ENCODE peak calls at places on chromosomes 12 and 14, in five cellular contexts. J, Z, E, A and B are unnamed samples.

GRCh38 chr14:52951730-52952481 is 1.1 kb upstream of the FERMT2 start:
- DNase-seq in J (peak; percentile 69), Z (peak; percentile 43), E (peak; percentile 64), A (peak; percentile 23), B (peak; percentile 48)

GRCh38 chr14:43754838-43755237 is 752.2 kb downstream of the FSCB start:
- DNase-seq in J (no peak), Z (no peak), E (no peak), A (no peak), B (no peak)

GRCh38 chr14:30440986-30441385 is 118.0 kb upstream of the G2E3 start:
- DNase-seq in J (no peak), Z (no peak), E (no peak), A (no peak), B (no peak)

GRCh38 chr12:74980510-74980909 is 229.1 kb downstream of the KCNC2 start:
- DNase-seq in J (no peak), Z (no peak), E (no peak), A (no peak), B (no peak)

GRCh38 chr14:104393898-104394605 is 185.5 kb upstream of the C14orf180 start:
- DNase-seq in J (no peak), Z (peak; percentile 63), E (peak; percentile 40), A (no peak), B (peak; percentile 56)

GRCh38 chr14:105155681-105156413 is 12.7 kb downstream of the JAG2 start:
- DNase-seq in J (no peak), Z (no peak), E (no peak), A (no peak), B (no peak)

GRCh38 chr12:28885275-28885674 is 263.8 kb upstream of the FAR2 start:
- DNase-seq in J (no peak), Z (no peak), E (no peak), A (no peak), B (no peak)

GRCh38 chr12:46557539-46558373 is 185.2 kb upstream of the SLC38A2 start:
- DNase-seq in J (no peak), Z (no peak), E (no peak), A (no peak), B (no peak)

GRCh38 chr12:82758743-82759142 is 72.0 kb downstream of the TMTC2 start:
- DNase-seq in J (no peak), Z (no peak), E (no peak), A (no peak), B (no peak)

GRCh38 chr12:96101806-96102205 is 66.4 kb upstream of the LTA4H start:
- DNase-seq in J (no peak), Z (no peak), E (no peak), A (no peak), B (no peak)

GRCh38 chr12:109544955-109545531 is 28.3 kb downstream of the MMAB start:
- DNase-seq in J (peak; percentile 77), Z (no peak), E (no peak), A (no peak), B (no peak)

GRCh38 chr12:27179399-27180214 is 64.5 kb upstream of the STK38L start:
- DNase-seq in J (peak; percentile 97), Z (no peak), E (peak; percentile 11), A (no peak), B (no peak)

GRCh38 chr14:22281322-22281977 is 307.6 kb downstream of the DAD1 start:
- DNase-seq in J (no peak), Z (no peak), E (no peak), A (no peak), B (no peak)

GRCh38 chr14:77041837-77042557 is 13.5 kb upstream of the IRF2BPL start:
- DNase-seq in J (no peak), Z (peak; percentile 52), E (peak; percentile 77), A (peak; percentile 69), B (peak; percentile 87)

GRCh38 chr12:630656-631632 is 32.3 kb downstream of the NINJ2 start:
- DNase-seq in J (no peak), Z (peak; percentile 72), E (no peak), A (no peak), B (peak; percentile 50)

GRCh38 chr12:125079943-125080645 is 14.9 kb downstream of the AACS start:
- DNase-seq in J (peak; percentile 89), Z (no peak), E (no peak), A (no peak), B (peak; percentile 77)

GRCh38 chr12:57896139-57896436 is 45.3 kb upstream of the ATP23 start:
- DNase-seq in J (no peak), Z (no peak), E (no peak), A (peak; percentile 65), B (no peak)

GRCh38 chr14:101857226-101857625 is 95.7 kb downstream of the PPP2R5C start:
- DNase-seq in J (no peak), Z (no peak), E (no peak), A (no peak), B (no peak)

GRCh38 chr14:103428732-103429556 is 43.7 kb downstream of the MARK3 start:
- DNase-seq in J (no peak), Z (no peak), E (no peak), A (no peak), B (no peak)

GRCh38 chr12:119649202-119649808 is 18.6 kb upstream of the PRKAB1 start:
- DNase-seq in J (no peak), Z (no peak), E (no peak), A (no peak), B (no peak)

GRCh38 chr12:5047729-5048128 is 4.0 kb downstream of the KCNA5 start:
- DNase-seq in J (no peak), Z (no peak), E (no peak), A (no peak), B (no peak)

GRCh38 chr12:5047094-5047493 is 3.4 kb downstream of the KCNA5 start:
- DNase-seq in J (no peak), Z (no peak), E (no peak), A (no peak), B (peak; percentile 93)

GRCh38 chr12:5040368-5040767 is 3.3 kb upstream of the KCNA5 start:
- DNase-seq in J (no peak), Z (no peak), E (no peak), A (no peak), B (no peak)

GRCh38 chr12:5044420-5045295 is 979 bp downstream of the KCNA5 start:
- DNase-seq in J (no peak), Z (no peak), E (no peak), A (no peak), B (no peak)

DNA sequence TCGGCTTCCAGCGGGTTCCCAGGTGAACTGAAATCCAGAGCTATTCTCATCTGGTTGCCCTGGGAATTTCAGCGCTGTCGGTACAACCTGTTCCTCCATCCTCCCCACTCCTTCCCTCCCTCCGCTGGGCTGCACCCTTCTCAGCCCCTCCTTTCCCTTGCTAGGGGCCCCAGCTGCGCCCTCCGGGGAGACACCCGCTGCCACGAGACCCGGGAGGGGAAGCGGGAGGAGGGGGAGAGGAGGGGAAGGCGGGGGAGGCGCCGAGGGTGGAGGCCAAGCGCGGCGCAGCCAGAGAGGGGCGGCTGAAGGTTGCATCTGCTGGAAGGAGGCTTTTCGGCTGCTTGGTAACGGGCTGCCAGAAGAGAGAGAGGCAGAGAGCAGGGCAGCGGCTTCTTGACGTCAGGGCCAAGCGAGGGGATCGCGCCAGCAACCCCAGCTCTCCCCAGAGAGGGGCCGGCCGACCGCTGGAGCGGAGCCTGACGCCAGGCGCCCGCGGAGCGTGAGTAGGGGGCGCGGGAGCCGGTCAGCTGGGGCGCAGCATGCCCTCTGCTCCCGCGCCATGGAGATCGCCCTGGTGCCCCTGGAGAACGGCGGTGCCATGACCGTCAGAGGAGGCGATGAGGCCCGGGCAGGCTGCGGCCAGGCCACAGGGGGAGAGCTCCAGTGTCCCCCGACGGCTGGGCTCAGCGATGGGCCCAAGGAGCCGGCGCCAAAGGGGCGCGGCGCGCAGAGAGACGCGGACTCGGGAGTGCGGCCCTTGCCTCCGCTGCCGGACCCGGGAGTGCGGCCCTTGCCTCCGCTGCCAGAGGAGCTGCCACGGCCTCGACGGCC is at the start of gene KCNA5:
- DNase-seq in J (no peak), Z (no peak), E (peak; percentile 46), A (peak; percentile 14), B (peak; percentile 32)
- H3K4me3 ChIP-seq in J (no peak within 1 kb of the TSS), Z (peak within 1 kb of the TSS; percentile 36), E (no peak within 1 kb of the TSS), A (no peak within 1 kb of the TSS), B (peak within 1 kb of the TSS; percentile 74)

GRCh38 chr14:26596722-26597030 is 1.2 kb downstream of the NOVA1 start:
- DNase-seq in J (no peak), Z (no peak), E (no peak), A (peak; percentile 12), B (peak; percentile 21)

GRCh38 chr14:26595922-26596721 is 1.7 kb downstream of the NOVA1 start:
- DNase-seq in J (no peak), Z (no peak), E (no peak), A (no peak), B (no peak)

GRCh38 chr14:26598672-26599131 is 869 bp upstream of the NOVA1 start:
- DNase-seq in J (no peak), Z (no peak), E (peak; percentile 5), A (no peak), B (no peak)

GRCh38 chr14:26598081-26598671 is 343 bp upstream of the NOVA1 start:
- DNase-seq in J (peak; percentile 57), Z (peak; percentile 57), E (peak; percentile 86), A (peak; percentile 92), B (peak; percentile 87)

DNA sequence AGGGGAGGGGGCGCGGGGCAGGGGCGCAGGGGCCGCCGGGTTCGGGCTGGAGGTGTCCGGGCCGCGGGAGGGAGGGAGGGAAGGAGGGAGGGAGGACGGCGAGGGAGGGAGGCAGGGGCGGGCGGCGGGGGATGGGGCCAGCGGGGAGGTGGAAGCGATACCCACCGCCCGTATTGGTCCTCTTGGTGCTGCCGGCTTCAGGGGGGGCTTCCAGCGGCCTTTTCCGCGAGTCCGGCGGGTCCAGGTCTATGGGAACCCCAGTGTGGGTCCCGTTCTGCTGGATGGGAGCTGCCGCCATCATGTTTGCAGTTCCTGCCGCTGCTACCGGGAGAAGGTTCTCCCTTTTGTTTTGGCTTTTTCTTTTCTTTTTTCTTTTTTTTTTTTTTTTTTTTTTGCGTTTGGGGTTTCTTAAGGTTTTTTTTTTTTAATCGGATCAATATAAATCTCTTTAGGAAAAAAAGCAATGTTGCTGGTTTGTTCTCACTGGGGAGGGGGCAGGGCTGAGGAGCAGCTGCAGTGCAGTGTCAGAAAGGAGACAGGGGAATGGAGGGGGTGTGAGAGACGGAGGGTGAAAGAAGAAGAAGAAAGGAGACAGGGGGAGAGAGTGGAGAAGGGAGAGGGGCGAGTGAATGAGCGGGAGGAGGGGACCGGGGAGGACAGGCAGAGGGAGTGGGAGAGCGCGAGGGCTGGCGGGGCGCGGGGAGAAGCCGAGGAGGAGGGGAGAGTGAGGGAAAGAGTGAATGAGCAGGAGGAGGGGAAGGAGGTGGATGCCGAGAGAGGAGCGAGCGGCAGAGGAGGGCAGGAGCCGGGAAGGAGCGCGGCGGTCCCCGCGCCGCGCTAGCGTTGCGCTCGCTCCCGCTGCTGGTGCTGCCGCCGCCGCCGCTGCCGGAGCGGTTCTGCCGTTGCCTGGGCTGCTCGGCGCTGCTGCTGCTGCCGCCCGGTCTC is at the start of gene NOVA1:
- DNase-seq in J (no peak), Z (no peak), E (peak; percentile 24), A (peak; percentile 30), B (peak; percentile 25)
- H3K27ac ChIP-seq in J (no peak within 1 kb of the TSS), Z (peak within 1 kb of the TSS; percentile 92), E (peak within 1 kb of the TSS; percentile 18), A (peak within 1 kb of the TSS; percentile 91), B (peak within 1 kb of the TSS; percentile 87)

DNA sequence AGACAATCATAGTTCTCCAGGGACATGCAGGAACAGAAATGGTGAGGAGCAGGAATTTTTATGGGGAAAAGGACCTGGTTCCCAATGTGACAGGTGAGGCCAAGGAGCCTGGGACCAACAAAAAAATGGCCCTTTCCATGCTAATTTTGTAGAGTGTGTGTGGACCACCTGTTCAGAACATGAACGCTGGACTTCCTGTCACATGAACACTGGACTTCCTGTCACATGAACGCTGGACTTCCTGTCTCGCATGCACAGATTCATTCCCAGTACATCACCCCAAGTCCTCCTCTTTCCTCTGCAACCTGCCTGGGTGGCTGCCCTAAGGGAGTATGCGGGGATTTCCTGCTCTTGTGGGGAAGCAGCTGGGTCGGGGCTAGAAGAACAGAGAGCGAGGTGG is 10.1 kb downstream of the FGF6 start:
- DNase-seq in J (no peak), Z (no peak), E (no peak), A (no peak), B (no peak)
- H3K4me3 ChIP-seq in J (no peak overlapping the region), Z (no peak overlapping the region), E (no peak overlapping the region), A (no peak overlapping the region), B (no peak overlapping the region)

GRCh38 chr14:81312289-81312876 is 87.7 kb downstream of the STON2 start:
- DNase-seq in J (no peak), Z (no peak), E (no peak), A (no peak), B (no peak)
- H3K27ac ChIP-seq in J (no peak overlapping the region), Z (no peak overlapping the region), E (no peak overlapping the region), A (no peak overlapping the region), B (no peak overlapping the region)